ENCODE peak calls at places on chromosomes 12 and 14, in ten cellular contexts. One of them, this sample, is unnamed.
A peak's percentile ranks its signal among the peaks of the same experiment; 100 is the strongest.

GRCh38 chr14:65356327-65356836 is 56.1 kb upstream of the FUT8 start:
- DNase-seq in HCT116: peak; percentile 98
- DNase-seq in upper lobe of right lung: no peak
- DNase-seq in BJ: peak; percentile 48
- DNase-seq in GM23338: peak; percentile 21
- DNase-seq in transverse colon: no peak
- DNase-seq in testis: no peak
- DNase-seq in brain microvascular endothelial cell: peak; percentile 76
- DNase-seq in neural progenitor cell: no peak
- DNase-seq in cardiac muscle cell: no peak
- DNase-seq in this sample: no peak

GRCh38 chr12:51318846-51319570 is 5.0 kb downstream of the BIN2 start:
- DNase-seq in transverse colon: peak; percentile 46
- DNase-seq in testis: no peak
- DNase-seq in brain microvascular endothelial cell: no peak
- DNase-seq in neural progenitor cell: no peak
- DNase-seq in upper lobe of right lung: no peak
- DNase-seq in cardiac muscle cell: no peak
- DNase-seq in BJ: no peak
- DNase-seq in HCT116: no peak
- DNase-seq in GM23338: no peak
- DNase-seq in this sample: peak; percentile 66

GRCh38 chr12:26727482-26728204 is 105.4 kb downstream of the ITPR2 start:
- DNase-seq in GM23338: peak; percentile 25
- DNase-seq in cardiac muscle cell: no peak
- DNase-seq in transverse colon: no peak
- DNase-seq in neural progenitor cell: no peak
- DNase-seq in testis: no peak
- DNase-seq in BJ: no peak
- DNase-seq in HCT116: no peak
- DNase-seq in upper lobe of right lung: no peak
- DNase-seq in brain microvascular endothelial cell: no peak
- DNase-seq in this sample: no peak

GRCh38 chr12:70443274-70443673 is 77.2 kb downstream of the KCNMB4 start:
- DNase-seq in neural progenitor cell: no peak
- DNase-seq in BJ: peak; percentile 32
- DNase-seq in cardiac muscle cell: no peak
- DNase-seq in upper lobe of right lung: no peak
- DNase-seq in brain microvascular endothelial cell: no peak
- DNase-seq in testis: no peak
- DNase-seq in HCT116: no peak
- DNase-seq in GM23338: no peak
- DNase-seq in transverse colon: no peak
- DNase-seq in this sample: no peak

GRCh38 chr12:105167346-105167745 is 59.8 kb downstream of the WASHC4 start:
- DNase-seq in GM23338: no peak
- DNase-seq in transverse colon: no peak
- DNase-seq in upper lobe of right lung: no peak
- DNase-seq in brain microvascular endothelial cell: no peak
- DNase-seq in HCT116: no peak
- DNase-seq in cardiac muscle cell: no peak
- DNase-seq in neural progenitor cell: no peak
- DNase-seq in BJ: peak; percentile 6
- DNase-seq in testis: no peak
- DNase-seq in this sample: no peak

GRCh38 chr12:1328385-1328784 is 266.0 kb downstream of the FBXL14 start:
- DNase-seq in BJ: no peak
- DNase-seq in upper lobe of right lung: no peak
- DNase-seq in GM23338: no peak
- DNase-seq in transverse colon: peak; percentile 27
- DNase-seq in HCT116: no peak
- DNase-seq in brain microvascular endothelial cell: no peak
- DNase-seq in testis: peak; percentile 30
- DNase-seq in cardiac muscle cell: no peak
- DNase-seq in neural progenitor cell: no peak
- DNase-seq in this sample: no peak

GRCh38 chr14:85333313-85333712 is 196.6 kb upstream of the FLRT2 start:
- DNase-seq in testis: no peak
- DNase-seq in BJ: peak; percentile 11
- DNase-seq in GM23338: no peak
- DNase-seq in neural progenitor cell: no peak
- DNase-seq in brain microvascular endothelial cell: peak; percentile 69
- DNase-seq in HCT116: no peak
- DNase-seq in cardiac muscle cell: no peak
- DNase-seq in transverse colon: no peak
- DNase-seq in upper lobe of right lung: no peak
- DNase-seq in this sample: no peak

GRCh38 chr12:124694846-124695497 is 127.6 kb upstream of the NCOR2 start:
- DNase-seq in upper lobe of right lung: no peak
- DNase-seq in GM23338: peak; percentile 45
- DNase-seq in BJ: peak; percentile 82
- DNase-seq in cardiac muscle cell: no peak
- DNase-seq in neural progenitor cell: no peak
- DNase-seq in transverse colon: no peak
- DNase-seq in HCT116: no peak
- DNase-seq in testis: no peak
- DNase-seq in brain microvascular endothelial cell: peak; percentile 91
- DNase-seq in this sample: no peak

GRCh38 chr12:45914090-45914489 is 76.3 kb downstream of the SCAF11 start:
- DNase-seq in HCT116: no peak
- DNase-seq in testis: no peak
- DNase-seq in GM23338: peak; percentile 20
- DNase-seq in transverse colon: no peak
- DNase-seq in cardiac muscle cell: no peak
- DNase-seq in BJ: peak; percentile 35
- DNase-seq in upper lobe of right lung: no peak
- DNase-seq in brain microvascular endothelial cell: peak; percentile 87
- DNase-seq in neural progenitor cell: peak; percentile 14
- DNase-seq in this sample: no peak

GRCh38 chr12:64056741-64057140 is 165.4 kb downstream of the KICS2 start:
- DNase-seq in GM23338: no peak
- DNase-seq in brain microvascular endothelial cell: no peak
- DNase-seq in testis: no peak
- DNase-seq in BJ: no peak
- DNase-seq in transverse colon: no peak
- DNase-seq in neural progenitor cell: no peak
- DNase-seq in HCT116: no peak
- DNase-seq in cardiac muscle cell: no peak
- DNase-seq in upper lobe of right lung: no peak
- DNase-seq in this sample: no peak

GRCh38 chr12:14892726-14893442 is 7.2 kb upstream of the MGP start:
- DNase-seq in neural progenitor cell: peak; percentile 13
- DNase-seq in GM23338: no peak
- DNase-seq in HCT116: no peak
- DNase-seq in cardiac muscle cell: no peak
- DNase-seq in transverse colon: peak; percentile 24
- DNase-seq in brain microvascular endothelial cell: peak; percentile 40
- DNase-seq in upper lobe of right lung: no peak
- DNase-seq in BJ: no peak
- DNase-seq in testis: peak; percentile 81
- DNase-seq in this sample: no peak

GRCh38 chr14:72945628-72946027 is 19.4 kb downstream of the DCAF4 start:
- DNase-seq in HCT116: no peak
- DNase-seq in transverse colon: no peak
- DNase-seq in cardiac muscle cell: no peak
- DNase-seq in testis: no peak
- DNase-seq in upper lobe of right lung: no peak
- DNase-seq in brain microvascular endothelial cell: no peak
- DNase-seq in neural progenitor cell: no peak
- DNase-seq in BJ: no peak
- DNase-seq in GM23338: no peak
- DNase-seq in this sample: no peak

GRCh38 chr14:72943876-72944430 is 17.7 kb downstream of the DCAF4 start:
- DNase-seq in brain microvascular endothelial cell: no peak
- DNase-seq in cardiac muscle cell: no peak
- DNase-seq in upper lobe of right lung: no peak
- DNase-seq in BJ: no peak
- DNase-seq in GM23338: no peak
- DNase-seq in transverse colon: no peak
- DNase-seq in testis: no peak
- DNase-seq in neural progenitor cell: no peak
- DNase-seq in HCT116: no peak
- DNase-seq in this sample: no peak

GRCh38 chr14:72948481-72949138 is 22.3 kb downstream of the DCAF4 start:
- DNase-seq in testis: peak; percentile 91
- DNase-seq in neural progenitor cell: peak; percentile 75
- DNase-seq in HCT116: peak; percentile 27
- DNase-seq in upper lobe of right lung: peak; percentile 76
- DNase-seq in transverse colon: peak; percentile 68
- DNase-seq in GM23338: peak; percentile 78
- DNase-seq in BJ: no peak
- DNase-seq in cardiac muscle cell: peak; percentile 78
- DNase-seq in brain microvascular endothelial cell: peak; percentile 76
- DNase-seq in this sample: peak; percentile 72

GRCh38 chr14:72946491-72946890 is 20.2 kb downstream of the DCAF4 start:
- DNase-seq in upper lobe of right lung: no peak
- DNase-seq in cardiac muscle cell: no peak
- DNase-seq in brain microvascular endothelial cell: peak; percentile 79
- DNase-seq in testis: no peak
- DNase-seq in neural progenitor cell: no peak
- DNase-seq in GM23338: no peak
- DNase-seq in HCT116: no peak
- DNase-seq in transverse colon: no peak
- DNase-seq in BJ: no peak
- DNase-seq in this sample: no peak

DNA sequence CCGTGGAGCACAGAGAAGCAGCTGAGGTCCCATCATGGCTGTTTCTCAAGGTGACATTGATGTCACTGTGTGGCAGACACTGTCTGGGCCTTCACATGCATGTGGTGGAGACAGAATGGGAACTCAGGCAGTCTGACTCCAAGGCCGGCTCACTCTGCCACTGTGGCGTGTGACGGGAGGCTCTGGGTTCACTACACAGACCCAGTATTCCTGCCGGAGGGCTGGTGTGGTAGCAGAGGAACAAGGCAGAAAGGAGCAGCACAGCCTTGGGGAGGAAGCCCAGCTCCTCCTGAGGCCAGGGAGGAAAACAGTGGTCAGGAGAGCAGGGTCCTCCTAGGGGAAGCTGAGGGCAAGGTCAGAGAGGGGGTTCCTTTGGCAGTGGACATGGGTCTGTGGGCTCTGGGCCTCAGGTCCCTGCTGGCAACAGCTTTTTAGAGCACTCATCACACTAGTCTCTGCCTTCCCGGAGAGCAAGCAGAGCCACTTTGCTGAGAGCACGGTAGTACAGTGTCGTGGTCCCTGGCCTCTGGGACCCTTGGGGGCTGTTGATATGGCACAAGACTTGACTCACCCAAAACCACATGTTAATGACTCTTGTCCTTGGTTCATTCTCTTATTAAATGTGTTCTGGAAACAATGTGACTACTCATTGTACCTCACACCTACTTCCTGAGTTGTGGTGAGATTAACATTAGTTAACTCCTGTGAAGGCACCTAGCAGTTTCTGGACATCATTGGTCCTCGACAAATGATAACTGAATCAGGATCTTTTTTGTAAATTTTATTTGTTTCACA is 21.3 kb downstream of the DCAF4 start:
- DNase-seq in neural progenitor cell: no peak
- DNase-seq in GM23338: no peak
- DNase-seq in BJ: no peak
- DNase-seq in cardiac muscle cell: no peak
- DNase-seq in upper lobe of right lung: no peak
- DNase-seq in transverse colon: no peak
- DNase-seq in testis: no peak
- DNase-seq in brain microvascular endothelial cell: no peak
- DNase-seq in HCT116: no peak
- DNase-seq in this sample: no peak
- H3K36me3 ChIP-seq in neural progenitor cell: no peaks in the 10 kb centered on the region
- H3K36me3 ChIP-seq in GM23338: peaks cover 9% of the 10 kb centered on the region
- H3K36me3 ChIP-seq in BJ: peaks cover 9% of the 10 kb centered on the region
- H3K36me3 ChIP-seq in cardiac muscle cell: peaks cover 3% of the 10 kb centered on the region
- H3K36me3 ChIP-seq in upper lobe of right lung: peaks cover 36% of the 10 kb centered on the region
- H3K36me3 ChIP-seq in transverse colon: no peaks in the 10 kb centered on the region
- H3K36me3 ChIP-seq in testis: no peaks in the 10 kb centered on the region
- H3K36me3 ChIP-seq in brain microvascular endothelial cell: peaks cover 8% of the 10 kb centered on the region
- H3K36me3 ChIP-seq in HCT116: peaks cover 2% of the 10 kb centered on the region
- H3K36me3 ChIP-seq in this sample: peaks cover 12% of the 10 kb centered on the region

DNA sequence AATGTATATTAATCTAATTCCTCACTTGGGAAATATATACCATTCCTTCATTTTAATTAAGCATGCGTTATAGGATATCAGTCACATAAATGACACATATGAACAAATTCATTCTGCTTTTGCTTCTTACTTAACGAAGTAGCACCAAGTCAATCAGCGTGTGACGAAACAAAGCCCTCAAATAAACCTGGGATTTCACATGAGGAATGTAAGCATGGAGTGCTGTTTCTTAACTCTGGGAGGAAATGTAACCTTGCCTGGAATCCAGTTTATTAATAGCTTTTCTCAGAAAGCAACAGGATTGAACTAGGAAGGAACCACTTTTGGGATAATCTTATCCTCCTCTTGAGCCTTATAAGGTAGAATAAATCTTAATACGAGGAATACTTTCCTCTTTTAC is 72.0 kb downstream of the NIN start:
- DNase-seq in GM23338: no peak
- DNase-seq in cardiac muscle cell: peak; percentile 19
- DNase-seq in upper lobe of right lung: no peak
- DNase-seq in HCT116: no peak
- DNase-seq in neural progenitor cell: no peak
- DNase-seq in BJ: no peak
- DNase-seq in transverse colon: no peak
- DNase-seq in testis: no peak
- DNase-seq in brain microvascular endothelial cell: no peak
- DNase-seq in this sample: no peak
- H3K36me3 ChIP-seq in GM23338: peaks cover 8% of the 10 kb centered on the region
- H3K36me3 ChIP-seq in cardiac muscle cell: peaks cover 40% of the 10 kb centered on the region
- H3K36me3 ChIP-seq in upper lobe of right lung: peaks cover 66% of the 10 kb centered on the region
- H3K36me3 ChIP-seq in HCT116: peaks cover 19% of the 10 kb centered on the region
- H3K36me3 ChIP-seq in neural progenitor cell: peaks cover 6% of the 10 kb centered on the region
- H3K36me3 ChIP-seq in BJ: peaks cover 9% of the 10 kb centered on the region
- H3K36me3 ChIP-seq in transverse colon: no peaks in the 10 kb centered on the region
- H3K36me3 ChIP-seq in testis: no peaks in the 10 kb centered on the region
- H3K36me3 ChIP-seq in brain microvascular endothelial cell: peaks cover 9% of the 10 kb centered on the region
- H3K36me3 ChIP-seq in this sample: peaks cover 73% of the 10 kb centered on the region

GRCh38 chr14:103686831-103687485 is 28.3 kb downstream of the XRCC3 start:
- DNase-seq in upper lobe of right lung: no peak
- DNase-seq in testis: no peak
- DNase-seq in transverse colon: no peak
- DNase-seq in HCT116: no peak
- DNase-seq in neural progenitor cell: no peak
- DNase-seq in brain microvascular endothelial cell: peak; percentile 56
- DNase-seq in BJ: no peak
- DNase-seq in GM23338: no peak
- DNase-seq in cardiac muscle cell: no peak
- DNase-seq in this sample: no peak
- H3K36me3 ChIP-seq in upper lobe of right lung: peaks cover 88% of the 10 kb centered on the region
- H3K36me3 ChIP-seq in testis: no peaks in the 10 kb centered on the region
- H3K36me3 ChIP-seq in transverse colon: no peaks in the 10 kb centered on the region
- H3K36me3 ChIP-seq in HCT116: peaks cover 31% of the 10 kb centered on the region
- H3K36me3 ChIP-seq in neural progenitor cell: no peaks in the 10 kb centered on the region
- H3K36me3 ChIP-seq in brain microvascular endothelial cell: peaks cover 54% of the 10 kb centered on the region
- H3K36me3 ChIP-seq in BJ: peaks cover 29% of the 10 kb centered on the region
- H3K36me3 ChIP-seq in GM23338: peaks cover 39% of the 10 kb centered on the region
- H3K36me3 ChIP-seq in cardiac muscle cell: peaks cover 19% of the 10 kb centered on the region
- H3K36me3 ChIP-seq in this sample: peaks cover 34% of the 10 kb centered on the region

DNA sequence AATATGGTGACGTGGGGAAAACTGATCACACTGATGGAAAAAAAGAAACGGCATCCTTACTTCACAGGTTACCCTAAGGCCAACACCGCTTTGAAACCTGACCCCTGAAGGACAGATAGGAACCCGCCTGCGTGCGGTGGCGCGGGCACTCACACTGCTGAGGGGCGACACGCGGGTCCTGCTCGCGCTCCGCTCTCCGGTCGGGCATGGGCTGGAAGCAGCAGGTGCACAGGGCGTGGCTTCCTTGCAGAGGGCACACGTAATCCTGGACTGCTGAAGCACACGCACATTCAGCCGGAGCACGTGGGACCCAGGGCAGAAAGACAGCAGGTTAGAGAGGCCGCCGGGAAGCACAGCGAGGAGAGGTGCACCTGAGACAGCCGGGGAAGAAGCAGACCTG is 22.8 kb upstream of the GOLGA3 start:
- DNase-seq in upper lobe of right lung: no peak
- DNase-seq in GM23338: no peak
- DNase-seq in HCT116: no peak
- DNase-seq in neural progenitor cell: no peak
- DNase-seq in brain microvascular endothelial cell: no peak
- DNase-seq in cardiac muscle cell: no peak
- DNase-seq in testis: no peak
- DNase-seq in BJ: no peak
- DNase-seq in transverse colon: no peak
- DNase-seq in this sample: no peak
- H3K36me3 ChIP-seq in upper lobe of right lung: peaks cover 95% of the 10 kb centered on the region
- H3K36me3 ChIP-seq in GM23338: peaks cover 15% of the 10 kb centered on the region
- H3K36me3 ChIP-seq in HCT116: no peaks in the 10 kb centered on the region
- H3K36me3 ChIP-seq in neural progenitor cell: no peaks in the 10 kb centered on the region
- H3K36me3 ChIP-seq in brain microvascular endothelial cell: peaks cover 85% of the 10 kb centered on the region
- H3K36me3 ChIP-seq in cardiac muscle cell: peaks cover 39% of the 10 kb centered on the region
- H3K36me3 ChIP-seq in testis: no peaks in the 10 kb centered on the region
- H3K36me3 ChIP-seq in BJ: peaks cover 45% of the 10 kb centered on the region
- H3K36me3 ChIP-seq in transverse colon: no peaks in the 10 kb centered on the region
- H3K36me3 ChIP-seq in this sample: peaks cover 45% of the 10 kb centered on the region